ENCODE peak calls at places on chromosome 10, in six cellular contexts. U is stimulated activated naive CD8-positive, alpha-beta T cell treated with anti-CD3 and anti-CD28 coated beads, Interleukin-15, Interleukin-2, amounts not matched to agents 100 U/mL and 50 U/mL, for 24 hours; P is astrocyte of the spinal cord; E is CD4-positive, alpha-beta memory T cell; D is effector CD4-positive, alpha-beta T cell; Q is fibroblast of gingiva. V is an unnamed sample.
A peak's percentile ranks its signal among the peaks of the same experiment; 100 is the strongest.

GRCh38 chr10:86068532-86069337 is 297.9 kb downstream of the GRID1 start:
- DNase-seq in D (no peak), E (no peak), P (no peak), Q (no peak), U (no peak), V (no peak)

GRCh38 chr10:86646933-86647332 is 7.4 kb upstream of the OPN4 start:
- DNase-seq in E (no peak), Q (no peak), D (no peak), U (no peak), P (no peak), V (no peak)

GRCh38 chr10:43409385-43410109 is 561 bp upstream of the HNRNPF start:
- DNase-seq in P (no peak), U (peak; percentile 67), D (peak; percentile 55), E (peak; percentile 78), Q (no peak), V (peak; percentile 45)

GRCh38 chr10:78913219-78914059 is 155.3 kb upstream of the ZMIZ1 start:
- DNase-seq in Q (no peak), D (no peak), U (no peak), E (no peak), P (no peak), V (no peak)

GRCh38 chr10:46235705-46236536 is 50.9 kb upstream of the ANTXRL start:
- DNase-seq in P (no peak), E (no peak), U (no peak), Q (no peak), D (no peak), V (no peak)

GRCh38 chr10:131728829-131729228 is 172.0 kb upstream of the PPP2R2D start:
- DNase-seq in U (no peak), D (no peak), P (no peak), Q (no peak), E (no peak), V (no peak)

GRCh38 chr10:49634053-49634660 is 20.3 kb downstream of the CHAT start:
- DNase-seq in D (no peak), E (no peak), U (no peak), P (no peak), Q (no peak), V (no peak)

GRCh38 chr10:96902762-96903358 is 70.8 kb downstream of the LCOR start:
- DNase-seq in Q (no peak), E (no peak), D (no peak), P (no peak), U (no peak), V (no peak)

GRCh38 chr10:5346881-5347280 is 17.9 kb upstream of the UCN3 start:
- DNase-seq in D (no peak), E (no peak), Q (no peak), P (no peak), U (no peak), V (no peak)

GRCh38 chr10:36017141-36017540 is 375.0 kb upstream of the FZD8 start:
- DNase-seq in Q (no peak), P (no peak), U (no peak), D (no peak), E (no peak), V (no peak)

GRCh38 chr10:1549591-1550290 is 187.6 kb downstream of the ADARB2 start:
- DNase-seq in P (no peak), E (no peak), Q (no peak), U (no peak), D (no peak), V (no peak)

GRCh38 chr10:86795353-86795752 is 38.9 kb downstream of the BMPR1A start:
- DNase-seq in E (no peak), D (no peak), P (peak; percentile 85), U (no peak), Q (peak; percentile 59), V (peak; percentile 86)

GRCh38 chr10:122342293-122343134 is 32.0 kb upstream of the PLEKHA1 start:
- DNase-seq in Q (peak; percentile 64), U (peak; percentile 55), E (peak; percentile 58), P (peak; percentile 65), D (peak; percentile 50), V (peak; percentile 72)

GRCh38 chr10:76055466-76055865 is 624.0 kb downstream of the LRMDA start:
- DNase-seq in Q (no peak), D (no peak), U (no peak), P (no peak), E (no peak), V (no peak)

GRCh38 chr10:44192435-44192834 is 192.5 kb downstream of the CXCL12 start:
- DNase-seq in D (no peak), E (no peak), Q (no peak), P (no peak), U (no peak), V (no peak)

GRCh38 chr10:17428616-17429097 is 25.7 kb downstream of the ST8SIA6 start:
- DNase-seq in D (peak; percentile 60), Q (no peak), P (no peak), U (peak; percentile 54), E (peak; percentile 82), V (no peak)

GRCh38 chr10:110664483-110665420 is 20.6 kb downstream of the RBM20 start:
- DNase-seq in U (no peak), D (no peak), Q (peak; percentile 84), P (peak; percentile 84), E (no peak), V (peak; percentile 88)

GRCh38 chr10:102231357-102232318 is 5.5 kb downstream of the ELOVL3 start:
- DNase-seq in Q (no peak), E (peak; percentile 58), D (peak; percentile 57), P (no peak), U (peak; percentile 83), V (no peak)

V was measured in cardiac fibroblast.